ENCODE peak calls at places on chromosomes 6 and 20, in seven cellular contexts. J is body of pancreas, F is HFFc6, E is colonic mucosa, W is uterus, M is B cell, O is WERI-Rb-1. A is an unnamed sample.

GRCh38 chr20:11529046-11529445 is 388.6 kb upstream of the BTBD3 start:
- DNase-seq in J (no peak), F (no peak), E (no peak), W (no peak), M (no peak), O (no peak), A (no peak)

GRCh38 chr20:12999201-12999600 is 9.6 kb upstream of the SPTLC3 start:
- DNase-seq in J (no peak), F (no peak), E (no peak), W (no peak), M (no peak), O (no peak), A (no peak)

GRCh38 chr6:33298773-33299236 is at the start of gene RGL2:
- DNase-seq in J (peak), F (no peak), E (peak), W (peak), M (peak), O (peak), A (peak)

GRCh38 chr20:32667030-32667429 is 6.7 kb downstream of the C20orf203 start:
- DNase-seq in J (peak), F (no peak), E (no peak), W (no peak), M (no peak), O (no peak), A (no peak)

GRCh38 chr6:161439093-161439492 is 165.2 kb upstream of the AGPAT4 start:
- DNase-seq in J (peak), F (no peak), E (no peak), W (peak), M (no peak), O (no peak), A (peak)

GRCh38 chr6:36290668-36291620 is 21.1 kb downstream of the PNPLA1 start:
- DNase-seq in J (no peak), F (peak), E (peak), W (no peak), M (no peak), O (no peak), A (peak)

GRCh38 chr20:56166781-56167465 is 81.6 kb upstream of the MC3R start:
- DNase-seq in J (no peak), F (no peak), E (no peak), W (no peak), M (no peak), O (no peak), A (no peak)

GRCh38 chr20:20744170-20744725 is 31.8 kb upstream of the RALGAPA2 start:
- DNase-seq in J (no peak), F (no peak), E (peak), W (peak), M (no peak), O (no peak), A (no peak)

GRCh38 chr6:84182001-84182400 is 45.4 kb downstream of the CEP162 start:
- DNase-seq in J (no peak), F (no peak), E (no peak), W (no peak), M (no peak), O (no peak), A (no peak)

GRCh38 chr6:113293106-113293505 is 564.0 kb upstream of the MARCKS start:
- DNase-seq in J (no peak), F (no peak), E (no peak), W (no peak), M (no peak), O (no peak), A (no peak)

GRCh38 chr20:32463642-32464400 is 105.7 kb downstream of the ASXL1 start:
- DNase-seq in J (peak), F (no peak), E (peak), W (no peak), M (peak), O (no peak), A (no peak)

GRCh38 chr6:127188752-127189151 is 70.3 kb downstream of the RSPO3 start:
- DNase-seq in J (no peak), F (no peak), E (no peak), W (no peak), M (no peak), O (no peak), A (no peak)

GRCh38 chr6:127190552-127190951 is 72.1 kb downstream of the RSPO3 start:
- DNase-seq in J (no peak), F (peak), E (no peak), W (no peak), M (no peak), O (no peak), A (no peak)

GRCh38 chr6:127185410-127185809 is 66.9 kb downstream of the RSPO3 start:
- DNase-seq in J (no peak), F (no peak), E (no peak), W (no peak), M (no peak), O (no peak), A (no peak)

GRCh38 chr6:127182501-127182900 is 64.0 kb downstream of the RSPO3 start:
- DNase-seq in J (no peak), F (no peak), E (no peak), W (no peak), M (no peak), O (no peak), A (no peak)

DNA sequence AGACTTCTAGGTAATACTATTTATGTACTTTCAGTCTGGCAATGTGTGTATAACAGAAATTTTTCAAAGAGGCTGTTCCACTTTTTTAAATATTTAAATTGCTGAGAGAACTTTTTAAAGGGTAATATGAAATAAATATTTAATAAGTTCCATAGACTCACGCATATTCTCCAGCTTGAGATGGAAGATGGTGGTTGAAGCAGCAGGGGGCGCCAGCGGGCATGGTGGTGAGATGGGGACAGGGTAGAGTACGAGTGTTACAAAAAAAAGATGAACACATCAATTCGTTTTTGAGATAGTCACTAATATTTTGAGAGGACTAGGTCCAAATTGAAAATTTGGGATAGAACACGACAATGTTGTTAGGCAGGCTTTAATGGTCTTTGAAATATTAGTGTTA is 68.4 kb downstream of the RSPO3 start:
- DNase-seq in J (peak), F (no peak), E (peak), W (peak), M (no peak), O (peak), A (peak)
- TF ChIP-seq CTCF in J (peak), F (peak), E (no peak), W (no peak), M (peak), O (peak), A (peak)

GRCh38 chr6:50198245-50198644 is 148.5 kb upstream of the DEFB112 start:
- DNase-seq in J (no peak), F (no peak), E (no peak), W (no peak), M (no peak), O (peak), A (no peak)
- TF ChIP-seq CTCF in J (no peak), F (no peak), E (no peak), W (no peak), M (no peak), O (no peak), A (no peak)

GRCh38 chr20:38937000-38937399 is 10.8 kb downstream of the FAM83D start:
- DNase-seq in J (no peak), F (no peak), E (no peak), W (no peak), M (no peak), O (no peak), A (no peak)

GRCh38 chr20:38937978-38938473 is 11.8 kb downstream of the FAM83D start:
- DNase-seq in J (no peak), F (no peak), E (no peak), W (no peak), M (no peak), O (peak), A (no peak)

GRCh38 chr20:38939686-38940085 is 13.5 kb downstream of the FAM83D start:
- DNase-seq in J (no peak), F (no peak), E (no peak), W (no peak), M (no peak), O (no peak), A (no peak)

GRCh38 chr20:38940644-38941043 is 14.4 kb downstream of the FAM83D start:
- DNase-seq in J (no peak), F (no peak), E (no peak), W (no peak), M (no peak), O (no peak), A (no peak)

DNA sequence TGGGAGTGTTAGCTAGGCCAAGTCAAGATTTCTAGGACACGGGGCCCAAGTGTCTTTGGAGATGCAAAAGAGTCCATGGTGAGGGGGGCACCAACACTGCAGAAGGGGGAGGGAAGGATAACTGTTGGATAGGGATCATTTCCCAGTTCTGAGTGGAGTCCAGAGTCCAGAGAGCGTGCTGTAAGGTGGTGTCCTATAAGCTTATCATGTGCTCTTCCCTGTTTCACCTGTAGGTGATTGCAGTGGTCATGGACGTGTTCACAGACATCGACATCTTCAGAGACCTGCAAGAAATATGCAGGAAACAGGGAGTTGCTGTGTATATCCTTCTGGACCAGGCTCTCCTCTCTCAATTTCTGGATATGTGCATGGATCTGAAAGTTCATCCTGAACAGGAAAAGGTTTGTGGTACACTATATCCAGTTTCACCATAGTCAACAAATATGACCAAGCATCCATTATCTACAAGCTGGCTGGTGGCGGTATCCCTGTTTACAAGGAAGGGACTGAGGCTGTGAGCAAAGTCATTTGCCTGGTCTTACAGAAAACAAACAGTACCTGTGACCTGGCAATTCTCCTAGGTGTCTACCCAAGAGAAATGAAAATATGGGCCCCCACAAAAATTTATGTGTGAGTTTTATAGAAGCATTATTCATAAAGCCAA is 15.6 kb downstream of the FAM83D start:
- DNase-seq in J (no peak), F (no peak), E (no peak), W (no peak), M (no peak), O (no peak), A (no peak)
- TF ChIP-seq CTCF in J (no peak), F (peak), E (no peak), W (no peak), M (no peak), O (peak), A (peak)

GRCh38 chr20:15643713-15644112 is 929.5 kb downstream of the KIF16B start:
- DNase-seq in J (no peak), F (no peak), E (no peak), W (no peak), M (no peak), O (no peak), A (peak)
- TF ChIP-seq CTCF in J (no peak), F (peak), E (no peak), W (no peak), M (peak), O (no peak), A (no peak)

GRCh38 chr20:45467172-45467571 is 2.4 kb upstream of the WFDC2 start:
- DNase-seq in J (no peak), F (no peak), E (no peak), W (no peak), M (no peak), O (no peak), A (no peak)

GRCh38 chr20:45469336-45470261 is at the start of gene WFDC2:
- DNase-seq in J (peak), F (no peak), E (peak), W (no peak), M (no peak), O (peak), A (peak)

GRCh38 chr20:45467861-45468260 is 1.7 kb upstream of the WFDC2 start:
- DNase-seq in J (no peak), F (no peak), E (peak), W (no peak), M (no peak), O (no peak), A (no peak)

GRCh38 chr20:45470262-45470931 is 844 bp downstream of the WFDC2 start:
- DNase-seq in J (peak), F (no peak), E (peak), W (no peak), M (peak), O (no peak), A (peak)

DNA sequence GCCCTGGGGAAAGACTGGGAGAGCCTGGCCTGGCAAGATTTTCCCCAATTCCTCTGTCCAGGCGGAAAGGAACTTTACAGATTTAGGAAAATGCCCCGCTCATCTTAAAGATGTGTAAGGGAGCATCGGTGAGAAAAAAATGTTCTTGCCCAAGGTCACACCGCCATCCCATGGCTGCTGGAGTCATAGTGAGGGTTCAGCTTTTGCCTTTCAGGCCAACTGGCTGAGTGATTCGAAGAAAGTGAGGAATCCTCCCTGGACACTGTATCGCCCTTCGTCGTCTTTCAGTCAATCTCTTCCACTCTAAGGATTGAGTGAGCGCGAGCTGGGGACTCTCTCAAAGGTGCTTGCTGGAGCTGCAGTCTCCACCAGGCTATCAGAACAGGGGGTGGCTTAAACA is 1.4 kb downstream of the WFDC2 start:
- DNase-seq in J (no peak), F (no peak), E (no peak), W (no peak), M (no peak), O (no peak), A (no peak)
- TF ChIP-seq CTCF in J (no peak), F (no peak), E (no peak), W (peak), M (no peak), O (no peak), A (no peak)

DNA sequence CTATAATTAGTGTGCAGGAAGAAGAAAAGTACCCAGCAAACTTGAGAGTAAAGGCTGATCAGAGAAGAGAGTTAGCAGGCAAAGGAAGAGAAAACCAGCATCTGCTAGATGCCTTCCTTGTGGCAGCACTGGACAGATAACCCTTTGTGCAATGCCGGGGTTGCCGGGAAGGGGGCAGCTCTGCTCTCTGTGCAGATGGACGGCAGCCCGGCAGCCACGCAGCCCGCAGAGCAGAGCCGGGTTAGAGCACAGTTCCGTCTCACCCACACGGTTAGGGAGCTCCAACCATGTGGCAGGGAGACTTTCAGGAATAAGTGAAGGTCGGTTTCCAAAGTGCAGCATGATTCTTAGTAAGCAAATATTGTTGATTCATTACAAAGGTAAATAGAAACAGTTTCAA is 80.0 kb upstream of the RPS6KA2 start:
- DNase-seq in J (peak), F (no peak), E (peak), W (no peak), M (no peak), O (peak), A (peak)
- TF ChIP-seq CTCF in J (no peak), F (no peak), E (peak), W (no peak), M (no peak), O (peak), A (peak)

DNA sequence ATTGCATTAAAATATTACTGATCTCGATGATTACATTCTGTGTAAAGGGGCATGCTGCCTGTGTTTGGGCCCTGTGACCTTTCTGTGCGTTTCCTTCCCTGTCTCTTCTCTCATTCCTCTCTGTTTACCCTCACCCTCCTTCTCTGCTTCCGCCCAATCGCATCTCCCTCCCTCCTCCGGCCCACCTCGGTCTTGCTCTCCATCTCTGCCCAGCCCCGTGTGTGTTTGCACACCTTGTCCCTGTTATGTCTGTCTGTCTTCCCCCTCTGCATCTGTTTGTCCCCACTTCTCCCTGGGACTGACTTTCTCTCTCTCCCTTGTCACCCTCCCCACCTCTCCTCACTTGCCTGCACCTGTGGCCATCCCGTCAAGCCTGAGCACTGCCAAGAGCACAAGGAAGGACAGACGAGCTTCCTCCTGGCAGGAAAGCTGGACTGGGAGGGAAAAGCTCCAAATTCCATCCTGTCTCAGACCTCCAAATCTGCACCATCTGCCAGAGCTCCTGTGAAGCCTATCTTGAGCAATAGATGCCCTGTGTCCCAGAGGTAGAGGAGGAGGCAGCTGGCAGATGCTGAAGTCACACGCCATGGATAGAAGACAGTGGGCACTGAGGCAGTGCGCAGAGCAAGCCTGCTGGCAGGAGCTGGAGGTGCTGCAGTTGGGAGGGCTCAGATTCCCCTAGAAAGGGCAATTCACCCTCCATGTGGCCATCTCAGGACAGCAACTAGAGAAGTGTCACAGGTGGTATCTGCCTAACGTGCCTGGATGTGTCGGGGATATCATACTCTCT is 172.3 kb downstream of the PTPRT start:
- DNase-seq in J (no peak), F (no peak), E (no peak), W (no peak), M (no peak), O (no peak), A (no peak)
- TF ChIP-seq CTCF in J (no peak), F (no peak), E (no peak), W (no peak), M (no peak), O (no peak), A (no peak)

GRCh38 chr20:42026599-42026998 is 408.4 kb upstream of the CHD6 start:
- DNase-seq in J (no peak), F (no peak), E (no peak), W (no peak), M (no peak), O (no peak), A (no peak)

GRCh38 chr20:42024653-42025052 is 406.5 kb upstream of the CHD6 start:
- DNase-seq in J (no peak), F (no peak), E (no peak), W (no peak), M (no peak), O (no peak), A (no peak)

DNA sequence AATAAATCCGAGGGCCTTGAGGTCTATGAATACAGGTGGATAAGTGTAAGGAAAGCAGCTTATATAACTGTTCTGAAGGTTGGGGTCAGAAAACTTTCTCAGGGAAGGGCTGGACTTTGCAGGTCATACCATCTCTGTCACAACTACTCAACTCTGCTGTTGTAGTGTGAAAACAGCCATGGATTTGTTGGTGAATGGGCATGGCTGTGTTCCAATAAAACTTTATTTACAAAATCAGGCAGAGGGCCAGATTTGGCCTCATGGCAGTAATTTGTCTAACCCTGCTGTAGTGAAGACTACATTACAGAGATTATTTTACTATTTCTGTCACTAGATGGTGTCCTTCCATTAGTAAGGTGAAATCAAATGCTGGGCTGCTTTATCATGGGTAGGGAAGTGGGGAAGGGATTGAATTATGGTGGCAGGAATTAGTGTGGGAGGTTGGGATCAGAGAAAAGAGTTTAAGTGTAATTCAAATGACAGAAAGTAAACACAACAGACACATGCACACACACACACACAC is 409.6 kb upstream of the CHD6 start:
- DNase-seq in J (no peak), F (no peak), E (no peak), W (no peak), M (no peak), O (peak), A (no peak)
- TF ChIP-seq CTCF in J (no peak), F (no peak), E (no peak), W (no peak), M (no peak), O (peak), A (no peak)

GRCh38 chr20:63496404-63497120 is 2.3 kb downstream of the EEF1A2 start:
- DNase-seq in J (no peak), F (no peak), E (no peak), W (no peak), M (no peak), O (no peak), A (no peak)
- TF ChIP-seq CTCF in J (no peak), F (no peak), E (no peak), W (no peak), M (peak), O (no peak), A (peak)

A was measured in Calu3.